ENCODE peak calls at places on chromosome 1, in ten cellular contexts. N, U, C, W, G, B, L, D, F and J are unnamed samples.

GRCh38 chr1:240287722-240288121 is 196.0 kb downstream of the FMN2 start:
- DNase-seq in N (no peak), U (no peak), C (no peak), W (no peak), G (no peak), B (no peak), L (no peak), D (no peak), F (no peak), J (no peak)

GRCh38 chr1:31095298-31095981 is 29.9 kb upstream of the PUM1 start:
- DNase-seq in N (no peak), U (no peak), C (peak), W (peak), G (peak), B (no peak), L (peak), D (peak), F (peak), J (peak)

GRCh38 chr1:204716687-204717086 is 31.1 kb upstream of the LRRN2 start:
- DNase-seq in N (no peak), U (no peak), C (no peak), W (no peak), G (no peak), B (no peak), L (no peak), D (no peak), F (no peak), J (no peak)

GRCh38 chr1:98049370-98050115 is 128.7 kb upstream of the DPYD start:
- DNase-seq in N (peak), U (no peak), C (no peak), W (no peak), G (no peak), B (no peak), L (no peak), D (no peak), F (no peak), J (no peak)

GRCh38 chr1:216433175-216433574 is 9.9 kb upstream of the USH2A start:
- DNase-seq in N (no peak), U (no peak), C (no peak), W (no peak), G (no peak), B (no peak), L (no peak), D (no peak), F (no peak), J (no peak)

GRCh38 chr1:241844593-241844992 is 3.4 kb upstream of the EXO1 start:
- DNase-seq in N (no peak), U (no peak), C (no peak), W (no peak), G (no peak), B (no peak), L (no peak), D (no peak), F (no peak), J (no peak)

GRCh38 chr1:41474490-41475271 is 9.8 kb downstream of the EDN2 start:
- DNase-seq in N (peak), U (no peak), C (no peak), W (no peak), G (no peak), B (no peak), L (no peak), D (no peak), F (peak), J (no peak)

GRCh38 chr1:5369223-5369622 is 623.0 kb downstream of the NPHP4 start:
- DNase-seq in N (no peak), U (no peak), C (no peak), W (no peak), G (no peak), B (no peak), L (no peak), D (no peak), F (peak), J (no peak)

GRCh38 chr1:36175137-36176095 is 19.5 kb downstream of the MAP7D1 start:
- DNase-seq in N (no peak), U (no peak), C (no peak), W (no peak), G (no peak), B (no peak), L (no peak), D (peak), F (no peak), J (no peak)

GRCh38 chr1:36177589-36178463 is 21.9 kb downstream of the MAP7D1 start:
- DNase-seq in N (no peak), U (no peak), C (no peak), W (no peak), G (no peak), B (no peak), L (no peak), D (no peak), F (no peak), J (no peak)

GRCh38 chr1:36179220-36179600 is 23.2 kb downstream of the MAP7D1 start:
- DNase-seq in N (no peak), U (no peak), C (no peak), W (no peak), G (no peak), B (no peak), L (no peak), D (no peak), F (no peak), J (no peak)

GRCh38 chr1:36176151-36176949 is 20.4 kb downstream of the MAP7D1 start:
- DNase-seq in N (no peak), U (no peak), C (no peak), W (no peak), G (no peak), B (no peak), L (no peak), D (no peak), F (no peak), J (no peak)

GRCh38 chr1:36178479-36179219 is 22.7 kb downstream of the MAP7D1 start:
- DNase-seq in N (no peak), U (no peak), C (no peak), W (no peak), G (no peak), B (no peak), L (no peak), D (no peak), F (peak), J (no peak)
- H3K4me3 ChIP-seq in N (no peak), U (no peak), C (no peak), W (no peak), G (no peak), B (no peak), L (no peak), D (no peak), F (no peak), J (no peak)

GRCh38 chr1:235093013-235093618 is 35.5 kb downstream of the TOMM20 start:
- DNase-seq in N (peak), U (no peak), C (no peak), W (no peak), G (no peak), B (no peak), L (no peak), D (peak), F (peak), J (peak)
- TF ChIP-seq CTCF in N (no peak), U (no peak), C (peak), W (peak), G (peak), B (no peak), L (no peak), D (peak), F (peak), J (peak)

DNA sequence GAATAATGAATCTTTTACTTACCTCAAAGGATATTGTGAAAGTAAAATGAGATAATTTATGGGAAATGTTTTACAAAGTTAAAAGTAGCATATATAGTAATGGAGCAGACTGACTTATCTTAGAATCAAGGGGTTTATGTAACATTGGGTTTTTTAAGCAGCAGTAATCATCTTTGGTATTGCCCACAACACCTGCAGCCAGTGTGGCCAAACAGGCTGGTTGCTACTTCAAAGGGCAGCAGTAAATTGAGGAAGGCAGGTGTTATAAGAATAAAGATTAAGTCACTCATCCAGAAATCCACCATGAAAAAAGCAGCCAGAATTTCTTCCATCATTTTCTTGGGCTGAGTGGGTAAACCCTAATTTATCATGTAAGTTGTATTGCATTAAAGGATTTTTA is 16.7 kb downstream of the DYNLT5 start:
- DNase-seq in N (no peak), U (no peak), C (no peak), W (no peak), G (no peak), B (no peak), L (no peak), D (no peak), F (no peak), J (no peak)
- H3K4me3 ChIP-seq in N (no peak), U (no peak), C (no peak), W (no peak), G (no peak), B (no peak), L (no peak), D (no peak), F (no peak), J (no peak)

DNA sequence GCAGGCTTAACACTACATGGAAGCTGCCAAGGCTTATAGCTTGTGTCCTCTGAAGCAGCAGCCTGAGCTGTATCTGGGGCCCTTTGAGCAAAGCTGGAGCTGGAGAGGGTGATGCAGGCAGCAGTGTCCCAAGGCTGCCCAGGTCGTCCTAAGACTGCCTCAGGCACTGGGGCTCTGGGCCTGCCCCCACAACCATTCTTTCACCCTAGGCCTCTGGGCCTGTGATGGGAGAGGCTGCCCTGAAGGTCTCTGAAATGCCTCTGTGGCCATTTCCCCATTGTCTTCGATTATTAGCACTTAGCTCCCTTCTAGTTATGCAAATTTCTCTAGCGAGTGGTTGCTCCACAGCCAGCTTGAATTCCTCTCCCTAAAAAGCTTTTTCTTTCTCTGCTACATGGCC is 142.0 kb downstream of the LRIG2 start:
- DNase-seq in N (no peak), U (no peak), C (no peak), W (no peak), G (no peak), B (no peak), L (no peak), D (no peak), F (no peak), J (no peak)
- TF ChIP-seq CTCF in N (no peak), U (no peak), C (no peak), W (no peak), G (no peak), B (no peak), L (no peak), D (no peak), F (no peak), J (no peak)

DNA sequence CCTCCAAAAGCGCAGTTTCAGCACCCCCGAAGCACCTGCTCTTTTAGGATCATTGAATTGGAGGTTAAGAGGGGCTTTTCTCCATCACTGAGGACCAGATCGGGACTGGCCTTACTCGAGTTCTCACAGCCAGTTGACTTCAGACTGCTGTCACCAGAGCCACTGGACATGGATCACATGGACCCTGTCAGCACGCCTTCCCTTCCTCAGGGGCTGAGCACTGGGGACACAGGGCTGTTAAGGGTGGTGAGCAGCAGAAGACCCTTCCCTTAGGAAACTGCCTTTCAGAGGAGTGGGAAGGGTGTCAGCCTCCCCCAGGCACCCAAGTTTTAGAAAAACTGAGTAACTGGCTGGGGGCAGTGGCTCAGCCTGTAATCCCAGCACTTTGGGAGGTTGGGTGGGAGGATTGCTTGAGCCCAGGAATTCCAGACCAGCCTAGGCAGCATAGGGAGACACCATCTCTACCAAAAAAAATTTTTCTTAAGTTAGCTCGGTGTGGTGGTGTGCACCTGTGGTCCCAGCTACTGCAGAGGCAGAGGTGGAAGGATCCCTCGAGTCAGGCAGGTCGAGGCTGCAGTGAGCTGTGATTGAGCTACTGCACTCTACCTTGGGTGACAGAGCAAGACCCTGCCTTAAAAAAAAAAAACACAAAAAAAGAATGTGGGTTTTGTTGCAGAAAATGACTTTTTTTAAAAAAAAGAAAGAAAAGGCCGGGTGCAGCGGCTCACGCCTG is 591 bp upstream of the FGR start:
- DNase-seq in N (no peak), U (no peak), C (no peak), W (no peak), G (no peak), B (no peak), L (no peak), D (no peak), F (no peak), J (no peak)
- H3K4me3 ChIP-seq in N (no peak), U (peak), C (no peak), W (no peak), G (no peak), B (no peak), L (no peak), D (no peak), F (no peak), J (no peak)

DNA sequence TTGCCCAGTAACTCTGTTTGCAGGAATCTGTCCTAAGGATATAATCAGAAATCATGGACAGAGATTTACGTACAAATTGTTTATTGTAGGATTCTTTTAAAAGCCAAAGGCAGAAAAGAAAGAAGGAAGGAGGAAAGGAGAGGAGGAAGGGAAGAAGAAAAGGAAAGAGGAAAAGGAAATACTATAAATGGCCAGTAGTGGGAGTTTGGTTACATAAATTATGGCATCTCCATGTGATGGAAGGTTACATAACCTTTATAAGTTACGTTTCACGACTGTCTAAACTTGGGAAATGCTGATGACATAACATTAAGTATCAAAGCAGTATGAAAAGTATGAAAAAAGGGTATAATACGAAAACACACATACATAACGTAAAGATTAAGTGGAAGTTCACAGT is 39.0 kb downstream of the SMYD2 start:
- DNase-seq in N (no peak), U (peak), C (no peak), W (no peak), G (no peak), B (no peak), L (no peak), D (no peak), F (no peak), J (no peak)
- TF ChIP-seq CTCF in N (peak), U (no peak), C (peak), W (no peak), G (no peak), B (peak), L (peak), D (no peak), F (peak), J (no peak)